ENCODE peak calls at places on chromosomes 7 and 10, in ten cellular contexts. O, M, R, U, I, P, Q, A, X and L are unnamed samples.
A peak's percentile ranks its signal among the peaks of the same experiment; 100 is the strongest.

GRCh38 chr10:67327626-67328535 is 368.1 kb downstream of the CTNNA3 start:
- DNase-seq in P (no peak), O (no peak), R (no peak), I (no peak), M (no peak), Q (no peak), A (no peak), U (no peak), X (no peak), L (no peak)

GRCh38 chr10:80537705-80538480 is at the start of gene SH2D4B:
- DNase-seq in X (no peak), A (no peak), M (no peak), Q (no peak), P (peak; percentile 81), U (no peak), R (no peak), I (no peak), O (no peak), L (no peak)

GRCh38 chr10:14500172-14500765 is 169.5 kb upstream of the FRMD4A start:
- DNase-seq in Q (no peak), O (no peak), I (no peak), P (no peak), M (no peak), U (no peak), X (no peak), R (no peak), A (no peak), L (no peak)

GRCh38 chr10:48608279-48608681 is 3.4 kb upstream of the ARHGAP22 start:
- DNase-seq in I (no peak), R (peak; percentile 73), U (no peak), M (peak; percentile 82), P (peak; percentile 91), X (peak; percentile 63), A (peak; percentile 34), Q (peak; percentile 31), O (no peak), L (peak; percentile 48)

GRCh38 chr7:140200102-140200989 is 23.6 kb upstream of the KDM7A start:
- DNase-seq in O (no peak), U (peak; percentile 52), P (no peak), I (peak; percentile 35), M (no peak), X (peak; percentile 91), Q (peak; percentile 55), R (peak; percentile 77), A (no peak), L (peak; percentile 31)

GRCh38 chr7:73625276-73625675 is 954 bp upstream of the MLXIPL start:
- DNase-seq in U (no peak), Q (no peak), R (no peak), M (no peak), P (no peak), O (no peak), I (no peak), X (no peak), A (no peak), L (no peak)

GRCh38 chr7:4236389-4236788 is 445.7 kb upstream of the FOXK1 start:
- DNase-seq in M (no peak), O (no peak), R (no peak), A (no peak), X (no peak), U (no peak), P (no peak), Q (no peak), I (no peak), L (no peak)

GRCh38 chr10:58756126-58756525 is 243.5 kb downstream of the BICC1 start:
- DNase-seq in P (no peak), Q (peak; percentile 45), I (peak; percentile 74), O (no peak), U (peak; percentile 84), M (no peak), X (peak; percentile 70), A (no peak), R (no peak), L (peak; percentile 82)

GRCh38 chr10:104413528-104413927 is 59.9 kb downstream of the CFAP58 start:
- DNase-seq in M (no peak), U (no peak), Q (no peak), R (no peak), I (no peak), X (no peak), A (no peak), P (no peak), O (no peak), L (no peak)

GRCh38 chr10:26467639-26468038 is 29.5 kb downstream of the APBB1IP start:
- DNase-seq in A (no peak), Q (no peak), I (no peak), O (no peak), P (no peak), M (no peak), R (no peak), X (no peak), U (no peak), L (no peak)
- H3K27me3 ChIP-seq in A (no peaks in the 10 kb centered on the region), Q (no peaks in the 10 kb centered on the region), I (no peaks in the 10 kb centered on the region), O (no peaks in the 10 kb centered on the region), P (no peaks in the 10 kb centered on the region), M (no peaks in the 10 kb centered on the region), R (no peaks in the 10 kb centered on the region), X (no peaks in the 10 kb centered on the region), U (no peaks in the 10 kb centered on the region), L (no peaks in the 10 kb centered on the region)

DNA sequence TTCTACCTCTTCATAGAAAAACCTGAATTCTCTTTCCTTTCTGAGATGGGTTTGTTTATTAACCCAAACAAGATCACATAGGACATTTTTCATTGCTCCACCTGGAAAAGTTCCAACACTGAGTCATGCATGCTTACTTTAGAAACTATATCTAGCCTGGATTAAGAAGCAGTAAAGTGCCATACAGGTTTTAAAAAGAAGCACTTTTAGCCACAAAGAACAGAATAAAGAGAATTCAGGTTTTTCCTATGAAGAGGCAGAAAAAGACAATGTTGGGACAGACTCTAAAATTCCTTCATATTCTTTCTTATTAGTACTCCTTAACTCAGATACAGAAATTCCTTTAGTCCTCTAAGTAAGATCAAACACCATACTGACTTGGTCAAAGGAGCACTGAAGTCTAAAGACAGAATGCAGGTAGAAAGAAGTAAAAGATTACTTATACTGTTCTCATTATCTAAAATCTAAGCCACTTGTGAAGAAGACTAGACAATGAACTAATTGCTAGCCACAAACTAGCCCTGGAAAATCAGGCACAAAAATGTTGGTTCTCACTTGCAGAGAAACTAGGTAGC is 241.3 kb downstream of the ANK3 start:
- DNase-seq in X (peak; percentile 64), A (no peak), I (peak; percentile 84), P (no peak), O (no peak), U (peak; percentile 82), R (no peak), M (no peak), Q (peak; percentile 89), L (peak; percentile 78)
- H3K9ac ChIP-seq in X (no peak overlapping the region), A (no peak overlapping the region), I (no peak overlapping the region), P (no peak overlapping the region), O (no peak overlapping the region), U (no peak overlapping the region), R (no peak overlapping the region), M (no peak overlapping the region), Q (no peak overlapping the region), L (no peak overlapping the region)

GRCh38 chr10:100645111-100645510 is 100.3 kb upstream of the PAX2 start:
- DNase-seq in I (no peak), A (no peak), U (no peak), Q (no peak), X (no peak), R (no peak), M (no peak), P (no peak), O (no peak), L (no peak)

GRCh38 chr10:100646033-100646432 is 99.3 kb upstream of the PAX2 start:
- DNase-seq in A (no peak), Q (no peak), R (no peak), P (no peak), U (no peak), I (no peak), M (no peak), X (no peak), O (no peak), L (no peak)

GRCh38 chr10:100642295-100642994 is 102.9 kb upstream of the PAX2 start:
- DNase-seq in Q (no peak), O (no peak), X (no peak), R (no peak), I (no peak), A (no peak), M (peak; percentile 82), P (peak; percentile 83), U (no peak), L (no peak)

GRCh38 chr10:100647928-100648327 is 97.5 kb upstream of the PAX2 start:
- DNase-seq in X (no peak), Q (no peak), M (no peak), R (no peak), I (no peak), O (no peak), A (no peak), P (no peak), U (no peak), L (no peak)

GRCh38 chr10:100645609-100646008 is 99.8 kb upstream of the PAX2 start:
- DNase-seq in I (no peak), X (no peak), O (no peak), A (no peak), M (no peak), U (no peak), Q (no peak), P (no peak), R (no peak), L (no peak)
- H3K27me3 ChIP-seq in I (peaks cover 17% of the 10 kb centered on the region), X (peaks cover 35% of the 10 kb centered on the region), O (no peaks in the 10 kb centered on the region), A (no peaks in the 10 kb centered on the region), M (no peaks in the 10 kb centered on the region), U (peaks cover 37% of the 10 kb centered on the region), Q (peaks cover 4% of the 10 kb centered on the region), P (peaks cover 54% of the 10 kb centered on the region), R (peaks cover 12% of the 10 kb centered on the region), L (peaks cover 49% of the 10 kb centered on the region)

DNA sequence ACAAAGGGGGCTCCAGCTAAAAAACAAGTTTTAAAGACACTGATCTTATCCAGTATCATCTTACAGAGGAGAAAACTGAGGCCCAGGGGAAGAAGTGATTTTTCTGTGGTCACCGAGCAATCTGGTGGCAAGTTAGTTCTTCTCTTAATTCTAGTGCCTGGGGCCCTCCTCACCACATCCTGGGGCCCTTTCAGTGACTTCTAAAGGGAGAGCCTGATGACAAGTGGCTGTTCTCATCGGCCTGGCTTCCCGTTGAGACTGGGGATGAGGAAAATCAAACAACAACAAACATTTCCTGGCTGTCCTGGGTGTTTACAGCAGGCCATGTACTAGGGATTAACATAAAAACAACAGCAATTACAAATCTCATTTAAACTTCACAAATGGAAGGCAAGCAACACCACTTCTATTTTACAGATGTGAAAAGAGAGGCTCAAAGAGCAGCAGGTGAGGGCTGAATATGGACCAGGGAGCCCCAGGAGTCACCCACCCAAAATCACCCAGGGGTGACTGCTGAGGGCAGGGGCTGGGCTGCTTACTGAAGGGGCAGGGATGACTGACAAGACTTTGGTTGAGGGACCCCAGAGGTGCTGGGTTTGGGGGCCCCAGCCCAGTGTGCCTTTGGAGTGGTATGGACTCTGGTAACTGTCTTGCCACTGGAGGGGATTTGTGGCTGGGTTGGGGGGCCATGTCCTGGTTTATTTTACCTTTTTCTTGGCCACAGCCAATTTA is 24.7 kb upstream of the MTPAP start:
- DNase-seq in M (no peak), U (no peak), X (no peak), A (no peak), R (no peak), Q (no peak), P (peak; percentile 59), O (no peak), I (no peak), L (no peak)
- H3K9ac ChIP-seq in M (no peak overlapping the region), U (no peak overlapping the region), X (no peak overlapping the region), A (no peak overlapping the region), R (no peak overlapping the region), Q (no peak overlapping the region), P (no peak overlapping the region), O (no peak overlapping the region), I (no peak overlapping the region), L (no peak overlapping the region)